ENCODE peak calls at places on chromosomes 3 and 15, in four cellular contexts. M is HFF-Myc, C is breast epithelium, L is cardiac fibroblast. Q is an unnamed sample.

GRCh38 chr3:128011140-128011539 is 41.1 kb upstream of the SEC61A1 start:
- DNase-seq in C (no peak), L (peak), M (no peak), Q (no peak)

GRCh38 chr15:73353734-73354133 is 15.0 kb downstream of the HCN4 start:
- DNase-seq in L (no peak), M (no peak), C (no peak), Q (no peak)

GRCh38 chr15:77118787-77119410 is 48.0 kb upstream of the TSPAN3 start:
- DNase-seq in L (peak), M (peak), C (no peak), Q (peak)

GRCh38 chr3:37492977-37493471 is 318.6 kb upstream of the LRRFIP2 start:
- DNase-seq in L (peak), M (no peak), C (no peak), Q (no peak)

GRCh38 chr3:143731776-143732175 is 116.5 kb downstream of the SLC9A9 start:
- DNase-seq in C (no peak), M (no peak), L (no peak), Q (no peak)

GRCh38 chr15:93974804-93975481 is 256.4 kb upstream of the MCTP2 start:
- DNase-seq in L (peak), C (no peak), M (no peak), Q (no peak)

GRCh38 chr15:78389356-78389755 is 48.7 kb upstream of the IREB2 start:
- DNase-seq in L (peak), C (no peak), M (no peak), Q (peak)

GRCh38 chr3:54518011-54518675 is 395.8 kb downstream of the CACNA2D3 start:
- DNase-seq in C (no peak), M (no peak), L (no peak), Q (no peak)

GRCh38 chr3:183120538-183121215 is 21.4 kb upstream of the MCCC1 start:
- DNase-seq in M (no peak), L (no peak), C (no peak), Q (no peak)

GRCh38 chr3:114380233-114380645 is 86.4 kb downstream of the TIGIT start:
- DNase-seq in L (peak), C (peak), M (peak), Q (peak)

GRCh38 chr15:57792729-57793449 is 86.4 kb downstream of the POLR2M start:
- DNase-seq in M (no peak), L (no peak), C (no peak), Q (no peak)

GRCh38 chr15:89653578-89653977 is 1.7 kb downstream of the KIF7 start:
- DNase-seq in M (no peak), L (no peak), C (no peak), Q (no peak)

GRCh38 chr15:89654311-89654761 is 931 bp downstream of the KIF7 start:
- DNase-seq in M (no peak), C (peak), L (peak), Q (peak)

GRCh38 chr15:89656116-89656815 is 999 bp upstream of the KIF7 start:
- DNase-seq in M (no peak), L (no peak), C (no peak), Q (no peak)

GRCh38 chr15:89652666-89653065 is 2.6 kb downstream of the KIF7 start:
- DNase-seq in L (no peak), M (no peak), C (peak), Q (no peak)

GRCh38 chr15:89654847-89655805 is at the start of gene KIF7:
- DNase-seq in L (peak), M (no peak), C (no peak), Q (no peak)
- H3K4me3 ChIP-seq in L (peak), M (peak), C (peak), Q (peak)

GRCh38 chr15:41020311-41020710 is 67.0 kb downstream of the CHAC1 start:
- DNase-seq in M (no peak), C (no peak), L (no peak), Q (no peak)

GRCh38 chr15:41019174-41019573 is 65.9 kb downstream of the CHAC1 start:
- DNase-seq in M (no peak), L (no peak), C (no peak), Q (no peak)

GRCh38 chr15:41020829-41021228 is 67.6 kb downstream of the CHAC1 start:
- DNase-seq in L (no peak), M (no peak), C (no peak), Q (no peak)

GRCh38 chr15:41017051-41017735 is 63.9 kb downstream of the CHAC1 start:
- DNase-seq in M (no peak), C (no peak), L (peak), Q (no peak)

DNA sequence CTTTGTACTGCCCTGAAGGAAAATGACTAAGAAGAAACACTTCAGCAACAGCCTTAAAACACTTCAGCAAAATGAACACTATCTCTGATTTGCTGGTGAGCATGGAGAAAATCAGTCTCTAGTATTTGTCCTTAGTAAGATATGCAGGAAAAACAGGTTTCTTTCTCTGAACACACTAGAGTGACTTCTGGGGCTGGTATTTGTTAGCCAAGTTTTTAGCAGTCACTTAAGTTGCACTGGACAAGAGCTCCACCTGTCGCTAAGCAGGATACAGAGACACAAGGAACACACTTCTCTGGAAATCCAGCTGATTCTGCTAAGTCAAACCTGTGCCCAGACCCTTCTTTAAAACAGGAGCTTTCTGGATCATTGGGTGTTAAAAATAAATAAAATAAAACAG is 65.3 kb downstream of the CHAC1 start:
- DNase-seq in L (peak), C (no peak), M (no peak), Q (no peak)
- TF ChIP-seq CTCF in L (no peak), C (peak), M (no peak), Q (peak)

GRCh38 chr3:15973930-15974329 is 176.2 kb upstream of the ANKRD28 start:
- DNase-seq in M (no peak), C (no peak), L (no peak), Q (no peak)
- H3K4me3 ChIP-seq in M (no peak), C (no peak), L (no peak), Q (no peak)

GRCh38 chr3:56254835-56255234 is 213.4 kb downstream of the ERC2 start:
- DNase-seq in C (no peak), L (no peak), M (no peak), Q (no peak)
- TF ChIP-seq CTCF in C (peak), L (peak), M (peak), Q (peak)

GRCh38 chr3:49716691-49717538 is 2.6 kb downstream of the AMIGO3 start:
- DNase-seq in C (peak), L (no peak), M (no peak), Q (no peak)
- H3K4me3 ChIP-seq in C (no peak), L (no peak), M (no peak), Q (no peak)

GRCh38 chr3:43879166-43879565 is 188.4 kb downstream of the ABHD5 start:
- DNase-seq in C (no peak), M (no peak), L (peak), Q (no peak)
- TF ChIP-seq CTCF in C (no peak), M (peak), L (peak), Q (peak)

GRCh38 chr3:194325424-194326165 is 25.5 kb downstream of the CPN2 start:
- DNase-seq in C (no peak), M (no peak), L (no peak), Q (no peak)

GRCh38 chr3:194321666-194322640 is 29.2 kb downstream of the CPN2 start:
- DNase-seq in M (no peak), L (no peak), C (no peak), Q (no peak)

GRCh38 chr3:194322701-194323174 is 28.4 kb downstream of the CPN2 start:
- DNase-seq in M (peak), L (peak), C (no peak), Q (no peak)

GRCh38 chr3:194324823-194325327 is 26.3 kb downstream of the CPN2 start:
- DNase-seq in L (no peak), M (no peak), C (no peak), Q (no peak)

GRCh38 chr3:194323785-194324735 is 27.1 kb downstream of the CPN2 start:
- DNase-seq in M (peak), C (peak), L (peak), Q (no peak)
- H3K4me3 ChIP-seq in M (no peak), C (peak), L (peak), Q (no peak)

Q was measured in AG09309.